ENCODE peak calls at places on chromosomes 3 and 15, in nine cellular contexts. F is activated T-helper 1 cell treated with anti-CD3 and anti-CD28 coated beads, Interleukin-2, amount 50 U/mL, for 16 hours; X is astrocyte of the spinal cord; Z is left ventricle myocardium superior; A is heart right ventricle; Y is adipocyte; K is HCT116; N is GM04504; T is stimulated activated CD4-positive, alpha-beta T cell treated with anti-CD3 and anti-CD28 coated beads, Interleukin-4, amount 100 ng/mL, for 48 hours. V is an unnamed sample.

GRCh38 chr15:67776600-67776999 is 48.7 kb upstream of the SKOR1 start:
- DNase-seq in X (no peak), Z (no peak), N (no peak), T (no peak), F (no peak), A (no peak), Y (no peak), K (no peak), V (no peak)

GRCh38 chr3:63364909-63365308 is 86.8 kb downstream of the SYNPR start:
- DNase-seq in K (no peak), A (no peak), X (no peak), N (no peak), F (no peak), Z (no peak), T (no peak), Y (no peak), V (no peak)

GRCh38 chr3:99651561-99651960 is 13.2 kb downstream of the COL8A1 start:
- DNase-seq in X (peak; percentile 77), A (no peak), K (no peak), F (no peak), T (no peak), Y (no peak), N (peak; percentile 64), Z (peak; percentile 32), V (no peak)

GRCh38 chr15:58221591-58222241 is 83.5 kb downstream of the AQP9 start:
- DNase-seq in Y (peak; percentile 34), X (no peak), F (no peak), Z (no peak), T (no peak), A (no peak), N (no peak), K (peak; percentile 36), V (no peak)

GRCh38 chr3:179991877-179992276 is 44.9 kb downstream of the PEX5L start:
- DNase-seq in A (no peak), F (no peak), N (no peak), T (no peak), Y (no peak), Z (no peak), K (no peak), X (peak; percentile 4), V (no peak)

GRCh38 chr3:71130516-71131384 is 452.8 kb downstream of the FOXP1 start:
- DNase-seq in X (peak; percentile 90), N (peak; percentile 43), A (peak; percentile 66), F (peak; percentile 48), Z (peak; percentile 64), Y (peak; percentile 78), K (no peak), T (peak; percentile 46), V (no peak)

GRCh38 chr3:52393959-52394670 is 50.8 kb downstream of the SEMA3G start:
- DNase-seq in F (no peak), Y (no peak), A (no peak), X (no peak), K (no peak), Z (peak; percentile 14), T (no peak), N (no peak), V (no peak)

GRCh38 chr3:195133462-195133861 is 137.5 kb downstream of the XXYLT1 start:
- DNase-seq in X (peak; percentile 86), Y (peak; percentile 13), N (peak; percentile 93), F (no peak), Z (no peak), A (no peak), K (no peak), T (peak; percentile 16), V (peak; percentile 63)

GRCh38 chr3:40576431-40576830 is 51.7 kb downstream of the ZNF621 start:
- DNase-seq in X (peak; percentile 46), N (no peak), T (no peak), Z (no peak), A (no peak), K (no peak), F (no peak), Y (no peak), V (no peak)